ENCODE peak calls at places on chromosomes 4 and X, in four cellular contexts. A is RKO; I is M059J; U is stimulated activated CD4-positive, alpha-beta T cell treated with anti-CD3 and anti-CD28 coated beads, Interleukin-2, amount 100 ng/mL, for 24 hours. V is an unnamed sample.

GRCh38 chr4:80215449-80216052 is 18.2 kb downstream of the PRDM8 start:
- DNase-seq in I (peak), A (peak), U (no peak), V (no peak)

GRCh38 chrX:105179644-105180043 is 40.9 kb downstream of the TEX13A start:
- DNase-seq in I (no peak), U (no peak), A (no peak), V (no peak)

GRCh38 chrX:72396117-72396516 is 90.4 kb upstream of the CITED1 start:
- DNase-seq in I (no peak), U (no peak), A (no peak), V (no peak)

GRCh38 chrX:11458175-11458574 is 165.0 kb downstream of the AMELX start:
- DNase-seq in A (no peak), I (peak), U (no peak), V (no peak)

GRCh38 chr4:127601029-127601428 is 31.7 kb upstream of the INTU start:
- DNase-seq in A (peak), I (no peak), U (no peak), V (no peak)

GRCh38 chr4:45350438-45350837 is 624.1 kb upstream of the GNPDA2 start:
- DNase-seq in A (peak), U (no peak), I (peak), V (no peak)

GRCh38 chr4:69060651-69061308 is 35.5 kb upstream of the UGT2B7 start:
- DNase-seq in I (no peak), U (no peak), A (no peak), V (no peak)

GRCh38 chrX:42392846-42393245 is 385.1 kb downstream of the PPP1R2C start:
- DNase-seq in A (no peak), I (no peak), U (no peak), V (no peak)